ENCODE peak calls at places on chromosome 3, in five cellular contexts. One of them, this sample, is unnamed. For H3K9me3 and H3K36me3, the result is how much of the 10 kb centered on the place peaks cover.

GRCh38 chr3:195195321-195196209 is 75.4 kb downstream of the XXYLT1 start:
- DNase-seq in RWPE2: no peak
- DNase-seq in neuronal stem cell: peak
- DNase-seq in neural progenitor cell: peak
- DNase-seq in naive thymus-derived CD4-positive, alpha-beta T cell: no peak
- DNase-seq in this sample: no peak

GRCh38 chr3:8761866-8762265 is 7.5 kb downstream of the OXTR start:
- DNase-seq in neuronal stem cell: no peak
- DNase-seq in neural progenitor cell: no peak
- DNase-seq in RWPE2: no peak
- DNase-seq in naive thymus-derived CD4-positive, alpha-beta T cell: no peak
- DNase-seq in this sample: no peak

GRCh38 chr3:175606650-175607318 is 747.6 kb downstream of the NAALADL2 start:
- DNase-seq in RWPE2: no peak
- DNase-seq in neuronal stem cell: no peak
- DNase-seq in neural progenitor cell: no peak
- DNase-seq in naive thymus-derived CD4-positive, alpha-beta T cell: no peak
- DNase-seq in this sample: no peak

GRCh38 chr3:178005961-178006360 is 530.3 kb upstream of the KCNMB2 start:
- DNase-seq in naive thymus-derived CD4-positive, alpha-beta T cell: peak
- DNase-seq in neural progenitor cell: no peak
- DNase-seq in neuronal stem cell: no peak
- DNase-seq in RWPE2: no peak
- DNase-seq in this sample: no peak

GRCh38 chr3:10330319-10330718 is 9.4 kb upstream of the SEC13 start:
- DNase-seq in neural progenitor cell: no peak
- DNase-seq in RWPE2: no peak
- DNase-seq in naive thymus-derived CD4-positive, alpha-beta T cell: no peak
- DNase-seq in neuronal stem cell: no peak
- DNase-seq in this sample: no peak

GRCh38 chr3:136263251-136263650 is 13.1 kb downstream of the PCCB start:
- DNase-seq in neuronal stem cell: no peak
- DNase-seq in RWPE2: no peak
- DNase-seq in naive thymus-derived CD4-positive, alpha-beta T cell: no peak
- DNase-seq in neural progenitor cell: no peak
- DNase-seq in this sample: no peak

GRCh38 chr3:187811580-187812250 is 66.4 kb upstream of the BCL6 start:
- DNase-seq in naive thymus-derived CD4-positive, alpha-beta T cell: no peak
- DNase-seq in neural progenitor cell: no peak
- DNase-seq in RWPE2: no peak
- DNase-seq in neuronal stem cell: no peak
- DNase-seq in this sample: no peak

GRCh38 chr3:197374951-197375560 is 76.6 kb upstream of the DLG1 start:
- DNase-seq in RWPE2: no peak
- DNase-seq in neuronal stem cell: no peak
- DNase-seq in neural progenitor cell: no peak
- DNase-seq in naive thymus-derived CD4-positive, alpha-beta T cell: no peak
- DNase-seq in this sample: no peak

GRCh38 chr3:143910756-143911155 is 60.9 kb upstream of the DIPK2A start:
- DNase-seq in naive thymus-derived CD4-positive, alpha-beta T cell: no peak
- DNase-seq in neural progenitor cell: no peak
- DNase-seq in RWPE2: no peak
- DNase-seq in neuronal stem cell: no peak
- DNase-seq in this sample: no peak

GRCh38 chr3:48155122-48155521 is 33.1 kb downstream of the CDC25A start:
- DNase-seq in naive thymus-derived CD4-positive, alpha-beta T cell: no peak
- DNase-seq in neural progenitor cell: no peak
- DNase-seq in neuronal stem cell: no peak
- DNase-seq in RWPE2: no peak
- DNase-seq in this sample: no peak

GRCh38 chr3:139654637-139655365 is 23.0 kb downstream of the NMNAT3 start:
- DNase-seq in neural progenitor cell: no peak
- DNase-seq in RWPE2: no peak
- DNase-seq in naive thymus-derived CD4-positive, alpha-beta T cell: no peak
- DNase-seq in neuronal stem cell: no peak
- DNase-seq in this sample: no peak

GRCh38 chr3:53161345-53161819 is 373 bp downstream of the PRKCD start:
- DNase-seq in RWPE2: no peak
- DNase-seq in neural progenitor cell: peak
- DNase-seq in neuronal stem cell: no peak
- DNase-seq in naive thymus-derived CD4-positive, alpha-beta T cell: no peak
- DNase-seq in this sample: no peak

GRCh38 chr3:69008980-69009379 is 4.5 kb downstream of the EOGT start:
- DNase-seq in RWPE2: no peak
- DNase-seq in neural progenitor cell: peak
- DNase-seq in neuronal stem cell: no peak
- DNase-seq in naive thymus-derived CD4-positive, alpha-beta T cell: no peak
- DNase-seq in this sample: no peak

GRCh38 chr3:73625124-73625665 is 454 bp upstream of the PDZRN3 start:
- DNase-seq in RWPE2: no peak
- DNase-seq in neural progenitor cell: peak
- DNase-seq in neuronal stem cell: peak
- DNase-seq in naive thymus-derived CD4-positive, alpha-beta T cell: no peak
- DNase-seq in this sample: peak

GRCh38 chr3:160314949-160315348 is 84.1 kb downstream of the IFT80 start:
- DNase-seq in naive thymus-derived CD4-positive, alpha-beta T cell: no peak
- DNase-seq in RWPE2: no peak
- DNase-seq in neuronal stem cell: no peak
- DNase-seq in neural progenitor cell: no peak
- DNase-seq in this sample: no peak

GRCh38 chr3:105195260-105195659 is 171.4 kb upstream of the ALCAM start:
- DNase-seq in neural progenitor cell: no peak
- DNase-seq in RWPE2: no peak
- DNase-seq in naive thymus-derived CD4-positive, alpha-beta T cell: no peak
- DNase-seq in neuronal stem cell: no peak
- DNase-seq in this sample: no peak

GRCh38 chr3:113534365-113534764 is 2.0 kb downstream of the SIDT1 start:
- DNase-seq in RWPE2: no peak
- DNase-seq in naive thymus-derived CD4-positive, alpha-beta T cell: peak
- DNase-seq in neural progenitor cell: no peak
- DNase-seq in neuronal stem cell: no peak
- DNase-seq in this sample: no peak
- H3K27ac ChIP-seq in RWPE2: no peak
- H3K27ac ChIP-seq in naive thymus-derived CD4-positive, alpha-beta T cell: peak
- H3K27ac ChIP-seq in neural progenitor cell: no peak
- H3K27ac ChIP-seq in neuronal stem cell: no peak
- H3K27ac ChIP-seq in this sample: no peak

GRCh38 chr3:152769523-152769922 is 65.4 kb upstream of the P2RY1 start:
- DNase-seq in neuronal stem cell: no peak
- DNase-seq in neural progenitor cell: no peak
- DNase-seq in naive thymus-derived CD4-positive, alpha-beta T cell: no peak
- DNase-seq in RWPE2: no peak
- DNase-seq in this sample: no peak
- H3K9me3 ChIP-seq in neuronal stem cell: under half
- H3K9me3 ChIP-seq in neural progenitor cell: under half
- H3K9me3 ChIP-seq in naive thymus-derived CD4-positive, alpha-beta T cell: under half
- H3K9me3 ChIP-seq in RWPE2: under half
- H3K9me3 ChIP-seq in this sample: under half

GRCh38 chr3:127026661-127027060 is 43.7 kb downstream of the PLXNA1 start:
- DNase-seq in neural progenitor cell: no peak
- DNase-seq in neuronal stem cell: no peak
- DNase-seq in naive thymus-derived CD4-positive, alpha-beta T cell: no peak
- DNase-seq in RWPE2: no peak
- DNase-seq in this sample: no peak
- H3K36me3 ChIP-seq in neural progenitor cell: under half
- H3K36me3 ChIP-seq in neuronal stem cell: half or more
- H3K36me3 ChIP-seq in naive thymus-derived CD4-positive, alpha-beta T cell: under half
- H3K36me3 ChIP-seq in RWPE2: half or more
- H3K36me3 ChIP-seq in this sample: half or more

GRCh38 chr3:31936661-31937060 is 44.4 kb downstream of the OSBPL10 start:
- DNase-seq in neuronal stem cell: no peak
- DNase-seq in neural progenitor cell: no peak
- DNase-seq in RWPE2: no peak
- DNase-seq in naive thymus-derived CD4-positive, alpha-beta T cell: no peak
- DNase-seq in this sample: no peak

GRCh38 chr3:31932990-31933389 is 48.1 kb downstream of the OSBPL10 start:
- DNase-seq in neural progenitor cell: no peak
- DNase-seq in neuronal stem cell: no peak
- DNase-seq in naive thymus-derived CD4-positive, alpha-beta T cell: no peak
- DNase-seq in RWPE2: no peak
- DNase-seq in this sample: no peak

GRCh38 chr3:31937225-31937624 is 43.8 kb downstream of the OSBPL10 start:
- DNase-seq in naive thymus-derived CD4-positive, alpha-beta T cell: no peak
- DNase-seq in neural progenitor cell: no peak
- DNase-seq in RWPE2: no peak
- DNase-seq in neuronal stem cell: no peak
- DNase-seq in this sample: no peak

GRCh38 chr3:31934018-31934417 is 47.0 kb downstream of the OSBPL10 start:
- DNase-seq in naive thymus-derived CD4-positive, alpha-beta T cell: no peak
- DNase-seq in neuronal stem cell: no peak
- DNase-seq in neural progenitor cell: no peak
- DNase-seq in RWPE2: no peak
- DNase-seq in this sample: no peak

DNA sequence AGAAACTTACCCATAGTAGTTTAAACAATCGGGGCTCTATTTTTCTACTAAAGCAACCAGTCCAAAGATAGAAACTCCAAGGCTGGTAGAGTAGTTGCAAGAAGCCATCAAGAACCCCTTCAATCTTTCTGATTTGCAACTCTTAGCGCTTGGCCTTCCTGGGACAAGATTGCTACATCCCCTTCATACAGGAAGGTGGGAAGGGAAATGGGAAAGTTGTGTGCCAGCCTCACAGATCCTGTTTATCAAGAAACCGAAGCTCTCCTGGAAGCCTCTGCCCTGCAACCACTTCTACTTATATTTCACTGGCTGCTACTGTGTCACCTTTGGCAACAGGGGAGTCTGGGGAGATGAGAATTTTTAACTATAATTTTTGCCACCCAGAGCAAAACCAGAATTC is 46.2 kb downstream of the OSBPL10 start:
- DNase-seq in RWPE2: no peak
- DNase-seq in neural progenitor cell: no peak
- DNase-seq in naive thymus-derived CD4-positive, alpha-beta T cell: no peak
- DNase-seq in neuronal stem cell: no peak
- DNase-seq in this sample: no peak
- H3K27ac ChIP-seq in RWPE2: peak
- H3K27ac ChIP-seq in neural progenitor cell: no peak
- H3K27ac ChIP-seq in naive thymus-derived CD4-positive, alpha-beta T cell: no peak
- H3K27ac ChIP-seq in neuronal stem cell: no peak
- H3K27ac ChIP-seq in this sample: no peak

GRCh38 chr3:1055870-1056269 is 37.0 kb upstream of the CNTN6 start:
- DNase-seq in neuronal stem cell: no peak
- DNase-seq in RWPE2: no peak
- DNase-seq in neural progenitor cell: no peak
- DNase-seq in naive thymus-derived CD4-positive, alpha-beta T cell: no peak
- DNase-seq in this sample: no peak
- H3K9me3 ChIP-seq in neuronal stem cell: under half
- H3K9me3 ChIP-seq in RWPE2: under half
- H3K9me3 ChIP-seq in neural progenitor cell: under half
- H3K9me3 ChIP-seq in naive thymus-derived CD4-positive, alpha-beta T cell: under half
- H3K9me3 ChIP-seq in this sample: under half

GRCh38 chr3:170095771-170096170 is 58.0 kb downstream of the GPR160 start:
- DNase-seq in naive thymus-derived CD4-positive, alpha-beta T cell: no peak
- DNase-seq in neural progenitor cell: no peak
- DNase-seq in neuronal stem cell: no peak
- DNase-seq in RWPE2: no peak
- DNase-seq in this sample: no peak

GRCh38 chr3:170100937-170101336 is 63.1 kb downstream of the GPR160 start:
- DNase-seq in naive thymus-derived CD4-positive, alpha-beta T cell: no peak
- DNase-seq in neural progenitor cell: no peak
- DNase-seq in neuronal stem cell: no peak
- DNase-seq in RWPE2: no peak
- DNase-seq in this sample: no peak

GRCh38 chr3:170096342-170096741 is 58.5 kb downstream of the GPR160 start:
- DNase-seq in RWPE2: no peak
- DNase-seq in naive thymus-derived CD4-positive, alpha-beta T cell: no peak
- DNase-seq in neural progenitor cell: no peak
- DNase-seq in neuronal stem cell: no peak
- DNase-seq in this sample: no peak

GRCh38 chr3:170102421-170102820 is 64.6 kb downstream of the GPR160 start:
- DNase-seq in neuronal stem cell: no peak
- DNase-seq in neural progenitor cell: no peak
- DNase-seq in naive thymus-derived CD4-positive, alpha-beta T cell: no peak
- DNase-seq in RWPE2: no peak
- DNase-seq in this sample: no peak

GRCh38 chr3:170098753-170099152 is 61.0 kb downstream of the GPR160 start:
- DNase-seq in neural progenitor cell: no peak
- DNase-seq in naive thymus-derived CD4-positive, alpha-beta T cell: no peak
- DNase-seq in RWPE2: no peak
- DNase-seq in neuronal stem cell: no peak
- DNase-seq in this sample: no peak
- H3K36me3 ChIP-seq in neural progenitor cell: under half
- H3K36me3 ChIP-seq in naive thymus-derived CD4-positive, alpha-beta T cell: half or more
- H3K36me3 ChIP-seq in RWPE2: half or more
- H3K36me3 ChIP-seq in neuronal stem cell: under half
- H3K36me3 ChIP-seq in this sample: under half

DNA sequence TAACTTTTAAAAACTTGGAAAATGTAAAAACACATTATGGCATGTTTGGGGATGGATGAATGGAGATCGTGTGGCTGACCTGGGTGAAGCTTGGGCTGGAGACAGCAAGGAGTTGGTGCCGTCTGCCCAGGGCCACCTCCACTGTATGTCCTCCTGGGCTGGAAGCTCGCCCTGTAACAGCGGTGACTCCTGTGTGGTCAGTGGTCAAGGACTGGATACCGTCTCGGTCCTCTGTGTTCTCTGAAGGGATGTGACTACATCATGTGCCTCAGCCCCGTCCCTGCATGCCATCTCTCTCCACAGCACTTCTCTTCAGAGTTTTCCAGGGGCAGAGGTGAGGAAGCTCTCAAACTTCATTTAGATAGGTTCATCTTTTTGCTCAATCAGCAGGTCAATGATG is 9.5 kb downstream of the LIMD1 start:
- DNase-seq in neural progenitor cell: no peak
- DNase-seq in RWPE2: no peak
- DNase-seq in naive thymus-derived CD4-positive, alpha-beta T cell: no peak
- DNase-seq in neuronal stem cell: no peak
- DNase-seq in this sample: no peak
- H3K27ac ChIP-seq in neural progenitor cell: no peak
- H3K27ac ChIP-seq in RWPE2: no peak
- H3K27ac ChIP-seq in naive thymus-derived CD4-positive, alpha-beta T cell: no peak
- H3K27ac ChIP-seq in neuronal stem cell: no peak
- H3K27ac ChIP-seq in this sample: no peak

This sample was measured in iPS DF 6.9.